ENCODE peak calls at places on chromosomes 16 and 17, in four cellular contexts. Z, R, N and F are unnamed samples. For H3K4me1, the result is how much of the 10 kb centered on the place peaks cover.

GRCh38 chr17:66720027-66720426 is 114.9 kb upstream of the CACNG5 start:
- DNase-seq in N (no peak), R (no peak), Z (no peak), F (no peak)

GRCh38 chr16:86608301-86608747 is 30.0 kb downstream of the FOXL1 start:
- DNase-seq in R (no peak), N (no peak), Z (no peak), F (no peak)

GRCh38 chr17:58756246-58757161 is 850 bp downstream of the PPM1E start:
- DNase-seq in Z (no peak), R (peak), N (no peak), F (peak)

GRCh38 chr17:2982854-2983636 is 80.4 kb downstream of the OR1D5 start:
- DNase-seq in R (peak), N (no peak), Z (no peak), F (no peak)

GRCh38 chr16:54911079-54911478 is 19.6 kb upstream of the IRX5 start:
- DNase-seq in N (no peak), Z (no peak), R (no peak), F (no peak)

GRCh38 chr17:39706921-39707337 is 7.1 kb downstream of the ERBB2 start:
- DNase-seq in R (no peak), Z (peak), N (peak), F (peak)

GRCh38 chr17:51097708-51098446 is 22.8 kb downstream of the SPAG9 start:
- DNase-seq in N (no peak), Z (no peak), R (no peak), F (peak)

GRCh38 chr16:72787519-72788268 is 260.2 kb downstream of the ZFHX3 start:
- DNase-seq in N (peak), Z (peak), R (peak), F (peak)

GRCh38 chr16:84897911-84898377 is 78.2 kb downstream of the CRISPLD2 start:
- DNase-seq in N (no peak), R (no peak), Z (no peak), F (no peak)

GRCh38 chr17:50947844-50948514 is 81.8 kb upstream of the TOB1 start:
- DNase-seq in R (no peak), N (no peak), Z (peak), F (no peak)

GRCh38 chr17:77323413-77324171 is 182.8 kb downstream of the SEC14L1 start:
- DNase-seq in N (no peak), R (peak), Z (peak), F (no peak)

GRCh38 chr16:70688266-70688742 is 2.5 kb upstream of the MTSS2 start:
- DNase-seq in Z (peak), R (peak), N (no peak), F (no peak)

GRCh38 chr17:15947331-15947730 is 2.4 kb downstream of the ADORA2B start:
- DNase-seq in N (no peak), R (peak), Z (no peak), F (no peak)

GRCh38 chr17:8665681-8666080 is 35.2 kb upstream of the MYH10 start:
- DNase-seq in Z (no peak), N (no peak), R (no peak), F (no peak)

GRCh38 chr16:3358884-3359283 is 3.2 kb downstream of the OR2C1 start:
- DNase-seq in R (peak), N (no peak), Z (no peak), F (no peak)

GRCh38 chr17:61324540-61324868 is 75.1 kb upstream of the TBX2 start:
- DNase-seq in N (no peak), Z (no peak), R (peak), F (no peak)
- H3K27ac ChIP-seq in N (no peak), Z (peak), R (peak), F (no peak)

GRCh38 chr17:28972437-28972836 is 21.1 kb upstream of the PHF12 start:
- DNase-seq in R (peak), N (no peak), Z (no peak), F (no peak)
- H3K4me1 ChIP-seq in R (under half), N (under half), Z (under half), F (under half)

GRCh38 chr17:35847006-35847405 is 21.7 kb downstream of the HEATR9 start:
- DNase-seq in Z (no peak), N (no peak), R (no peak), F (no peak)

GRCh38 chr17:35846055-35846809 is 22.5 kb downstream of the HEATR9 start:
- DNase-seq in R (peak), N (no peak), Z (no peak), F (no peak)

GRCh38 chr17:35843698-35844097 is 25.0 kb downstream of the HEATR9 start:
- DNase-seq in Z (no peak), R (no peak), N (no peak), F (no peak)

GRCh38 chr17:35842239-35842638 is 26.5 kb downstream of the HEATR9 start:
- DNase-seq in Z (no peak), N (no peak), R (no peak), F (no peak)

GRCh38 chr17:35844547-35844946 is 24.1 kb downstream of the HEATR9 start:
- DNase-seq in Z (no peak), R (no peak), N (no peak), F (no peak)
- H3K27ac ChIP-seq in Z (no peak), R (no peak), N (no peak), F (no peak)

DNA sequence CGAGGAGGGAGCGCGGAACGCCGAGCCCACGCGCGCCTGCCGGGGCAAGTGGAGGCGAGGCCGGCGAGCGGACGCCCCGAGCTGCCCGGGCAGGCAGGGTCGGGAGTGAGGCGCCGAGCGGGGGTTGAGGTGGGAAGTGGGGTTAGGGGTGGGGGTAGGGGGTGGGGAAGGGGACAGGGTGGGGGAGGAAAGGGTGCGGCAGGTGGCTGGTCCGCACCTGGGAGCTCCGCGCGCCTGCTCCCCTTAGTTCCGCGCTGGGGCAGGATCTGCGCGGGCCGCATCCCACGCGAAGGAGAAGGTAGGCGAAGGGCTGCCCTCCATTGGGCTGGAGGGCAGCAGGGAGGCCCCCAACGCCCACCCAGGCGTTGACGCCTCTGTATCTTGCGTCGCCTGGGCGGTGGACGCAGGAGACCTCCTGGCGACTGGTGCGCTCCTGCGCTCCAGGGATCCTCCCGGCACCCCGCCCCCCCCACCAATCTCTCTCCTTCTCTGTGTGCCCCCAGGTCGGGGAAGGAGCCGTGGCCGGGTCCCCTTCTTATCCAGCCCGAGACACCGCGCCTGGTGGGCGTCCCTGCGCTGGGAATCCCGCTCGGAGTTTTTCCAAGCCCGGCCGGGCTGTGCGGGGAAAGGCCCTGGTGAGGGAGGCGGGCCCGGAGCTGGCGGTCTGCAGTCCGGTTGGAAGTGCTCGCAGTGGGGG is 51.3 kb upstream of the AMZ2 start:
- DNase-seq in Z (no peak), R (no peak), N (no peak), F (no peak)
- H3K4me1 ChIP-seq in Z (half or more), R (under half), N (under half), F (under half)

DNA sequence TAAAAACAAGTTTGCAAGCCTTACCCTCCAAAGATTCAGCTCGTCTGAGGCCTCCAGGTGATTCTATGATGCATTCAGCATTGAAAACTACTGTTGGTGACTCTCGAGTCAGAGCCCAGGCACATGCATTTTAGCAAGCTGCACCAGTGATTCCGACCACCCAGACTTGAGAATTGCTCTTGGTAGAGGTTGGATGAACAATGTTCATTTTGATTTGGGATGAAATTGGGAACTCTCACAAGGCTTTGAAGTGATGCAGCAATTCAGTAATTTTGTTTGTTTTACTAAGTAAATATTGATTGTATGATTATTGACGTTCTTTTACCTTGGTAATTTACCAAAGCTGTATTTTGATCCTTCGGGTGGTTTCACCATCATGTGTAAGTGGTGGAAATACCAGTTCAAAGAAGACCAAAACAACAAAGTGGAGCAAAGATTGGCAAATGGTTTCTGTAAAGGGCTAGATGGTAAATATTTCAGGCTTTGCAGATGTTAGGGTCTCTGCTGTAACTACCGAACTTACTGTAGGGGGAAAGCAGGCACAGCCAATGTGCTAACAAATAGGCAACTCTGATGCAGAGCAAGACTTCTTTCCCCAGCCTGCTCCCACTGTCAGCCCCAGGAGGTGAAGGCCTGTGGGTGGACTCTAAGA is 11.8 kb downstream of the ALDH3A2 start:
- DNase-seq in R (no peak), Z (no peak), N (no peak), F (no peak)
- H3K27ac ChIP-seq in R (no peak), Z (peak), N (no peak), F (no peak)

GRCh38 chr17:63626551-63627228 is 4.5 kb downstream of the MAP3K3 start:
- DNase-seq in Z (no peak), N (no peak), R (peak), F (no peak)

GRCh38 chr17:63621229-63621683 is 961 bp upstream of the MAP3K3 start:
- DNase-seq in Z (no peak), R (no peak), N (no peak), F (no peak)

GRCh38 chr17:63621684-63622570 is at the start of gene MAP3K3:
- DNase-seq in N (peak), Z (peak), R (peak), F (peak)

GRCh38 chr17:63623786-63624185 is 1.6 kb downstream of the MAP3K3 start:
- DNase-seq in R (no peak), N (no peak), Z (no peak), F (no peak)

DNA sequence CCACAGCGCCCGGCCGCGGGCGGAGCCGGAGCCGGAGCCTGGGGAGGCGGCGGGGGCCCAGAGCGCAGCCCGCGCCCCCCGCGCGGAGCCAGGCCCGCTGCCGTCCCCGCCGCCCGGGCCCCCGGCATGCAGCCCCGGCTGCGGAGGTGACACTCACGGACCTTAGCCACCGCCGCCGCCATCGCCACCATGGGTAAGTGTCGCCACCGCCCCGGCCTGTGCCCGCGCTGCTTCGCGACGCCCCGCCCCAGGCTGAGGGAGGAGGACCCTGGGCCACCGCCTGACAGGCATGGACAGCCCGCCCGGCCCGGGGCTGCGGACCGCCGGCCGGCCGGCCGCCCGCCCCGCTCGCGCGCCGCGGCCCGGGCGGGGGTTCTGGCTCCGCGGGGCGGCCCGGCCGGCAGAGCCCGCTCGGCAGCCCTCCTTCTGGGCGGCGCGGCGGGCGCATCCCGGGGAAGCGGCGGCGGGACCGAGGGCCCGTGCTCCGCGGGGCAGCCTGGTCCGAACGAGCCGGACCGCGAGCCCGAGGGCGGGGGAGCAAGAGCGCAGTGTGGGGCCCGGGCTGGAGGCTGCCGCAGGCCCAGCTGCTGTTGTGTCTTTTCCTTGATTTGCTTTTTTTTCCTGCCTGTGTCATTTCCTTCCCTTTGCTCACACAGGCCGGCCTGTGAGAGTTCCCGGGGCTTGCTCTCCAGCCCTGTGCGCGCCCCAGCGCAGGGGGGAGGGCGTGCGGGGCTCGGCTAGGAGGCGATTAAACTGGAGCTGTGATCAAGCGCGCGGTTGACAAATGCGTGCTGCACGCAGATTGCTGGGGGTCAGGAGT is 564 bp downstream of the MAP3K3 start:
- DNase-seq in N (no peak), Z (peak), R (peak), F (peak)
- H3K4me1 ChIP-seq in N (under half), Z (under half), R (under half), F (under half)

DNA sequence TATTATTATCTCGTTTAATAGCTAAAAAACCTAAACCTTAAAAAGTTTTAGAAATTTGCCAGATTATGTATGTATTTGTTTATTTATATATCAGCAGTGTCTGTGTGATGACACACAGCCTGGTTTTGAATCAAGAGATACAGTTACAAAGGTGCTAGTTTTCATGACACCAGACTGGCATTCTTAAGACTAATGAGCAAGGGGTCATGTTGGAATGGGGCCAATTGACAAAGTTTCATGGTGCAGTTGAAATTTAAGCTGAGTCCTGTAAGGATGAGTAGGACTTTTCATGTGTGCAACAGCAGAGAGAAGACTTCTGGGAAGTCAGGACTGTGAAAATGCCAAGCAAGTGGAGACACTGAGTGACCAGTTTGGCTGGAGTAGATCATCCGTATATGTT is 3.2 kb upstream of the KRT10 start:
- DNase-seq in N (no peak), Z (no peak), R (no peak), F (no peak)
- H3K27ac ChIP-seq in N (no peak), Z (no peak), R (no peak), F (no peak)

DNA sequence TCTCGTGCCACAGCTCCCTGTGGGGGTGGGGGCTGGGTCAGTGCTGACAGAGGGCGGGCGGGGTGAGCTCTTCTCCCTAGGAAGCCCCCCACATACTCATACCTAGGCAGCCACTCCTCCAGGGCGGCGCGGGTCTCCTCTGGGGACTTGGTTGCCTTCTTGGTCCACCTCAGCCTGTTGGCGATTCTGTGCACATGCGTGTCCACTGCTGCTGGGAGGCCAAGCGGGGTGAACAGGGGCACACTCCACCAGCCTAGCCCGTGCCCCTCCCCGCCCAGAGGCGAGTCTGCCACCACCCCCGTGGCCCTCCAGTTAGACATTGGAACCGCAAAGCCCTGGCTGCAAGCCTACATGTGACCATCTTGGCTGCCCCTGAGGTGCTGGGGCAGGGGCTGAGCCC is 7.6 kb downstream of the NTHL1 start:
- DNase-seq in Z (no peak), R (no peak), N (no peak), F (no peak)
- H3K4me1 ChIP-seq in Z (half or more), R (under half), N (under half), F (under half)